ENCODE peak calls at places on chromosomes 7 and 10, in four cellular contexts. R, U, L and D are unnamed samples.

GRCh38 chr10:61567729-61568128 is 95.0 kb upstream of the CABCOCO1 start:
- DNase-seq in L (no peak), R (no peak), U (no peak), D (no peak)

GRCh38 chr7:157396316-157397035 is 59.7 kb downstream of the DNAJB6 start:
- DNase-seq in L (no peak), R (no peak), U (no peak), D (no peak)

GRCh38 chr10:71314028-71314693 is 4.9 kb upstream of the SLC29A3 start:
- DNase-seq in U (no peak), R (no peak), L (peak), D (no peak)

GRCh38 chr7:47512481-47513176 is 69.3 kb downstream of the TNS3 start:
- DNase-seq in L (no peak), U (no peak), R (no peak), D (peak)

GRCh38 chr10:129552119-129552518 is 85.1 kb downstream of the MGMT start:
- DNase-seq in R (no peak), U (no peak), L (no peak), D (no peak)

GRCh38 chr7:131826960-131827359 is 270.5 kb upstream of the PODXL start:
- DNase-seq in L (no peak), R (no peak), U (peak), D (peak)

GRCh38 chr7:136342221-136342620 is 365.1 kb upstream of the MTPN start:
- DNase-seq in R (no peak), L (no peak), U (no peak), D (no peak)

GRCh38 chr7:13279854-13280435 is 592.5 kb downstream of the ARL4A start:
- DNase-seq in R (no peak), U (no peak), L (no peak), D (no peak)

GRCh38 chr10:96511044-96511945 is 2.4 kb downstream of the TLL2 start:
- DNase-seq in L (no peak), R (no peak), U (peak), D (peak)

GRCh38 chr7:40570218-40570617 is 435.4 kb downstream of the SUGCT start:
- DNase-seq in R (peak), L (no peak), U (no peak), D (no peak)

GRCh38 chr10:121781101-121781500 is 146.7 kb downstream of the ATE1 start:
- DNase-seq in R (no peak), U (peak), L (no peak), D (peak)

GRCh38 chr10:58266003-58266825 is 1.5 kb downstream of the IPMK start:
- DNase-seq in R (peak), L (no peak), U (peak), D (peak)

GRCh38 chr10:34766256-34766580 is 48.9 kb downstream of the PARD3 start:
- DNase-seq in U (no peak), R (no peak), L (no peak), D (no peak)

GRCh38 chr10:113992601-113993011 is 51.1 kb upstream of the ADRB1 start:
- DNase-seq in U (peak), L (peak), R (no peak), D (peak)